ENCODE peak calls at places on chromosomes 7 and 10, in nine cellular contexts. A, K, W, Q, H, O, B, I and Z are unnamed samples.

GRCh38 chr7:147775564-147775963 is 815.0 kb upstream of the C7orf33 start:
- DNase-seq in I (no peak), O (no peak), H (no peak), A (no peak), Q (no peak), B (no peak), W (no peak), K (no peak), Z (no peak)

GRCh38 chr7:98831641-98832221 is 38.1 kb downstream of the TMEM130 start:
- DNase-seq in O (no peak), W (peak), B (peak), H (no peak), K (no peak), I (no peak), Q (peak), A (no peak), Z (peak)

GRCh38 chr7:80950550-80950967 is 31.7 kb upstream of the SEMA3C start:
- DNase-seq in W (no peak), K (peak), A (no peak), O (no peak), Q (no peak), B (no peak), H (no peak), I (no peak), Z (no peak)

GRCh38 chr10:132036153-132036886 is 29.4 kb upstream of the JAKMIP3 start:
- DNase-seq in A (peak), K (peak), B (no peak), W (no peak), O (no peak), I (peak), Q (peak), H (no peak), Z (peak)

GRCh38 chr10:59580257-59580863 is 129.3 kb downstream of the SLC16A9 start:
- DNase-seq in K (peak), H (no peak), A (peak), Q (no peak), I (no peak), B (no peak), O (no peak), W (no peak), Z (no peak)

GRCh38 chr7:130345106-130345505 is 490 bp downstream of the CPA5 start:
- DNase-seq in W (no peak), O (no peak), I (no peak), A (no peak), B (no peak), H (no peak), K (no peak), Q (no peak), Z (no peak)

GRCh38 chr7:149683898-149684297 is 89.5 kb downstream of the ZNF467 start:
- DNase-seq in K (no peak), O (no peak), W (no peak), H (no peak), B (no peak), I (no peak), A (no peak), Q (no peak), Z (no peak)

GRCh38 chr7:108146070-108146842 is 16.1 kb upstream of the LAMB4 start:
- DNase-seq in O (peak), B (peak), W (no peak), A (peak), Q (peak), K (peak), I (no peak), H (peak), Z (peak)

GRCh38 chr7:149005427-149006344 is 22.6 kb downstream of the PDIA4 start:
- DNase-seq in H (peak), W (peak), I (peak), K (peak), O (peak), A (peak), Q (peak), B (peak), Z (peak)

GRCh38 chr7:23810099-23810498 is 100.1 kb downstream of the STK31 start:
- DNase-seq in W (no peak), B (no peak), A (no peak), O (no peak), Q (no peak), H (no peak), K (no peak), I (no peak), Z (no peak)

GRCh38 chr7:12490105-12490688 is 80.3 kb upstream of the SCIN start:
- DNase-seq in B (peak), H (no peak), O (no peak), I (no peak), W (no peak), A (peak), Q (no peak), K (peak), Z (no peak)

GRCh38 chr7:20514364-20514763 is 101.1 kb upstream of the ABCB5 start:
- DNase-seq in O (no peak), W (no peak), K (peak), A (no peak), H (peak), I (no peak), Q (peak), B (no peak), Z (peak)

GRCh38 chr7:139389774-139390173 is 30.1 kb downstream of the LUC7L2 start:
- DNase-seq in K (no peak), O (no peak), W (no peak), A (no peak), Q (no peak), I (no peak), B (no peak), H (no peak), Z (no peak)

GRCh38 chr7:130865408-130866236 is 131.6 kb upstream of the KLF14 start:
- DNase-seq in Q (no peak), H (no peak), O (no peak), K (peak), A (no peak), I (no peak), B (peak), W (no peak), Z (no peak)

GRCh38 chr10:5959116-5959515 is 18.2 kb downstream of the IL15RA start:
- DNase-seq in I (no peak), O (no peak), H (no peak), Q (no peak), K (no peak), W (no peak), A (no peak), B (no peak), Z (peak)

GRCh38 chr10:69449841-69450240 is 1.4 kb upstream of the TSPAN15 start:
- DNase-seq in K (peak), W (peak), Q (peak), I (peak), O (peak), H (peak), A (peak), B (peak), Z (peak)

GRCh38 chr10:30825495-30825894 is 195.9 kb upstream of the LYZL2 start:
- DNase-seq in K (no peak), Q (no peak), W (no peak), B (no peak), O (no peak), A (no peak), I (no peak), H (no peak), Z (no peak)

GRCh38 chr7:96219382-96220130 is 102.3 kb downstream of the SLC25A13 start:
- DNase-seq in O (no peak), K (no peak), I (no peak), Q (no peak), A (no peak), B (no peak), W (no peak), H (no peak), Z (no peak)

GRCh38 chr7:116367171-116367813 is 132.2 kb upstream of the CAV2 start:
- DNase-seq in Q (no peak), H (no peak), O (no peak), A (no peak), B (no peak), W (no peak), I (no peak), K (no peak), Z (no peak)

GRCh38 chr10:37268266-37268665 is 142.9 kb downstream of the ANKRD30A start:
- DNase-seq in K (no peak), A (no peak), Q (no peak), H (no peak), O (no peak), B (no peak), I (no peak), W (no peak), Z (no peak)

DNA sequence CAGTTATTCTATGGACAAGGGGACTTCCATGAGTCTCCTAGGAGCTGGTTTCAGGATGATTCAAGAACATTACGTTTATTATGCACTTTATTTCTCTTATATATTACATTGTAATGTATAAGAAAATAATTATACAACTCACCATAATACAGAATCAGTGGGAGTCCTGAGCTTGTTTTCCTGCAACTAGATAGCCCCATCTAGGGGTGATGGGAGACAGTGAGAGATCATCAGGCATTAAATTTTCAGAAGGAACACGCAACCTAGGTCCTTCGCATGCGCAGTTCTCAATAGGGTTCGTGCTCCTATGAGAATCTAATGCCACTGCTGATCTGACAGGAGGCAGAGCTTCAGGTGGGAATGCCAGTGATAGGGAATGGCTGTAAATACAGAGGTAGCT is 137.9 kb downstream of the ANKRD30A start:
- DNase-seq in O (no peak), A (no peak), K (no peak), Q (no peak), I (no peak), H (no peak), B (no peak), W (no peak), Z (no peak)
- TF ChIP-seq CTCF in O (no peak), A (peak), K (no peak), Q (no peak), I (no peak), H (no peak), B (peak), W (no peak), Z (peak)

GRCh38 chr10:112208292-112208691 is 24.7 kb upstream of the GPAM start:
- DNase-seq in O (no peak), I (no peak), W (no peak), H (no peak), A (no peak), Q (no peak), K (no peak), B (no peak), Z (no peak)

GRCh38 chr10:112208981-112209380 is 25.4 kb upstream of the GPAM start:
- DNase-seq in Q (no peak), K (no peak), H (no peak), O (no peak), I (no peak), B (no peak), A (no peak), W (no peak), Z (no peak)

GRCh38 chr10:112210672-112211071 is 27.1 kb upstream of the GPAM start:
- DNase-seq in B (no peak), W (no peak), A (no peak), K (no peak), I (no peak), Q (no peak), H (no peak), O (no peak), Z (no peak)

GRCh38 chr10:112213098-112213823 is 29.7 kb upstream of the GPAM start:
- DNase-seq in B (no peak), Q (no peak), A (no peak), I (no peak), W (no peak), O (no peak), H (no peak), K (no peak), Z (no peak)

GRCh38 chr10:112209534-112210200 is 26.1 kb upstream of the GPAM start:
- DNase-seq in H (no peak), I (no peak), A (no peak), B (no peak), W (no peak), Q (no peak), K (no peak), O (no peak), Z (peak)
- H3K4me3 ChIP-seq in H (no peak), I (no peak), A (no peak), B (no peak), W (no peak), Q (no peak), K (no peak), O (no peak), Z (no peak)

GRCh38 chr10:25682203-25682950 is 251.7 kb upstream of the MYO3A start:
- DNase-seq in A (peak), K (peak), W (no peak), H (peak), I (no peak), Q (peak), B (no peak), O (no peak), Z (peak)
- H3K27ac ChIP-seq in A (no peak), K (peak), W (no peak), H (peak), I (no peak), Q (no peak), B (no peak), O (no peak), Z (no peak)

DNA sequence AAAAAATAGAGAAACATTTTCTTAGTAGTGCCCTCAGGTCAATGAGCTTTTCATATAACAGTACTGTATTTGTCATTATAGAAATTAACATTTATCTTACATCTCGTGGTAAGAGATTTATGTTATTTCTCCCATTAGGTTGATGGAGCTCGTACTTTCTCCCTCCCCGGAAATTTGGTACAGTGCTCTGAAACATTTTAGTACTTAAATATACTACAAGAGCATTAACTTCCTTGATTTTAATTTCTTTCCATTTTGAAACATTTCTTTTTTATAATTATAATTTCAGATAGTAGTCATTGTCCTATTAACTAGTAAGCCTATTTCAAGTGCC is 205.4 kb downstream of the MBL2 start:
- DNase-seq in K (no peak), H (no peak), O (no peak), A (no peak), B (no peak), Q (no peak), W (no peak), I (no peak), Z (no peak)
- TF ChIP-seq CTCF in K (no peak), H (no peak), O (no peak), A (peak), B (peak), Q (no peak), W (no peak), I (no peak), Z (no peak)

DNA sequence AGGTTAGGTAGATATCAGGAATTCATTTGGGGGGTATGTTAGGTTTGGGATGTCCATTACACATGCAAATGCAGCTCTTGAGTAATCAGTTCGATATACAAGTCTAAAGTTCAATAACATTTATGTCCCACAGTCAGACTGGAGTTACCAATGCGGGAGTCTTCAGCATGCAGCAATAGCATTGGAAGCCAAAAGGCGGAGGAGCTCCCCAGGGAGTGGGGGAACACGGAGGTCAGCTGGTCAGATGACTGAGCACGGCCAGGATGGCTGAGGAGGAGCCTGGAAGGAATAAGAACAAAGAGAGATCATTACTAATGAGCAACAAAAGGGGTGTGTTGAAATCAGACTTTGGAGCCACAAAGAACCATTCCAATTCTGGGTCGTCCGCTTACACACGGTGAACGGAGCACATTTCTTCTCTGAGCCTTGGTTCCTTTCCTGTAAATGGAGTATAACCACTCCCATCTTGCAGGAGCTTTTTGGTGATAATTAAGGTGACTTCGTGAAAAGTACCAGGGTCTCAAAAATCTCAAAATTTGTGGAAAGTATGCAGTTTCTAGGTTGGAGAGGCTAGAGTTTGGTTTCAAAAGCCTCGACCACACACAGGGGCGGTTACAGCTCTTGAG is 472 bp upstream of the ZNF22 start:
- DNase-seq in H (peak), O (peak), A (no peak), K (no peak), Q (peak), B (no peak), I (no peak), W (no peak), Z (peak)
- H3K4me3 ChIP-seq in H (peak), O (peak), A (peak), K (peak), Q (no peak), B (peak), I (peak), W (peak), Z (no peak)

DNA sequence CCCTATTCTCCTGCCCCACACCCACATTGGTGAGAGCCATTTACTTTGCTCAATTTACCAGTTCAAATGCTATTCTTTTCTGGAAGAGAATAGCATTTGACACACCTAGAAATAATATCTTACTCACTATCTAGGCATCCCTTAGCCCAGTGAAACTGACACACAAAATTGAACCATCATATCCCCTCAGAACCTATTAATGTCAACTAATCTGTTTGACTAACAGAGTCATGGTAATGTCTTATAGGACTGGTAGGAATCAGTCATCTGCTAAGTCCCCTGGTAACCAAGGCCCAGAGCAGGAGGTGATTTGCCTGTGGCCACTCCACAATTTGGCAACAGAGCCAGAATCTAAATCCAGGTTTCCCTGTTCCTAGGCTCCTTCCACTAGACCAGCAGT is 63.3 kb downstream of the PPP1R3C start:
- DNase-seq in O (no peak), W (no peak), Q (no peak), B (no peak), A (no peak), H (no peak), K (no peak), I (no peak), Z (no peak)
- H3K27ac ChIP-seq in O (no peak), W (no peak), Q (no peak), B (no peak), A (no peak), H (no peak), K (no peak), I (no peak), Z (no peak)

GRCh38 chr10:55287346-55287745 is 486.3 kb upstream of the PCDH15 start:
- DNase-seq in Q (no peak), B (no peak), O (no peak), W (no peak), K (no peak), H (no peak), I (no peak), A (no peak), Z (no peak)
- TF ChIP-seq CTCF in Q (no peak), B (no peak), O (no peak), W (no peak), K (no peak), H (peak), I (no peak), A (no peak), Z (peak)

GRCh38 chr10:93058139-93058538 is 2.5 kb upstream of the CYP26C1 start:
- DNase-seq in H (no peak), Q (no peak), W (no peak), B (no peak), I (no peak), A (no peak), O (no peak), K (no peak), Z (no peak)
- H3K4me3 ChIP-seq in H (no peak), Q (no peak), W (no peak), B (no peak), I (no peak), A (no peak), O (no peak), K (no peak), Z (no peak)